ENCODE peak calls at places on chromosomes 11 and 22, in five cellular contexts. T, B, G, Q and U are unnamed samples.

GRCh38 chr11:122755941-122756340 is 82.4 kb upstream of the CRTAM start:
- DNase-seq in T (no peak), G (no peak), B (no peak), Q (no peak), U (no peak)

GRCh38 chr11:62607729-62608128 is 4.8 kb downstream of the EML3 start:
- DNase-seq in Q (no peak), T (no peak), G (no peak), B (no peak), U (no peak)

GRCh38 chr11:131665344-131665968 is 295.0 kb downstream of the NTM start:
- DNase-seq in Q (no peak), G (no peak), T (no peak), B (no peak), U (no peak)

GRCh38 chr11:95354304-95354703 is 123.3 kb upstream of the SESN3 start:
- DNase-seq in B (no peak), Q (no peak), T (no peak), G (no peak), U (no peak)

GRCh38 chr11:16157327-16157726 is 199.0 kb downstream of the SOX6 start:
- DNase-seq in Q (no peak), B (no peak), G (no peak), T (no peak), U (no peak)

GRCh38 chr11:43779306-43779705 is 98.8 kb downstream of the HSD17B12 start:
- DNase-seq in T (no peak), Q (no peak), B (no peak), G (no peak), U (no peak)

GRCh38 chr11:59615132-59615636 is 390 bp downstream of the OSBP start:
- DNase-seq in T (peak; percentile 36), B (peak; percentile 30), Q (peak; percentile 77), G (peak; percentile 73), U (no peak)

GRCh38 chr11:84580338-84580737 is 1046.8 kb downstream of the DLG2 start:
- DNase-seq in T (no peak), B (no peak), Q (no peak), G (no peak), U (no peak)

GRCh38 chr11:117384045-117384444 is 56.4 kb downstream of the CEP164 start:
- DNase-seq in G (no peak), T (no peak), Q (no peak), B (no peak), U (no peak)

GRCh38 chr11:130209944-130210854 is 50.6 kb downstream of the ST14 start:
- DNase-seq in Q (peak; percentile 5), T (no peak), B (no peak), G (peak; percentile 17), U (no peak)

GRCh38 chr11:81907996-81908395 is 825.7 kb downstream of the FAM181B start:
- DNase-seq in Q (no peak), T (no peak), G (no peak), B (no peak), U (no peak)

GRCh38 chr11:123586568-123586967 is 67.9 kb downstream of the SCN3B start:
- DNase-seq in G (no peak), T (no peak), B (no peak), Q (no peak), U (no peak)

GRCh38 chr22:45579306-45579705 is 76.6 kb downstream of the FBLN1 start:
- DNase-seq in B (no peak), Q (no peak), T (no peak), G (no peak), U (no peak)

GRCh38 chr22:35400335-35400680 is 368 bp downstream of the MCM5 start:
- DNase-seq in T (no peak), B (no peak), Q (no peak), G (no peak), U (no peak)

GRCh38 chr11:27031754-27032153 is 8.9 kb upstream of the BBOX1 start:
- DNase-seq in T (no peak), G (no peak), Q (no peak), B (no peak), U (no peak)

GRCh38 chr11:12117200-12117995 is 7.0 kb downstream of the MICAL2 start:
- DNase-seq in Q (no peak), T (no peak), G (no peak), B (no peak), U (no peak)

GRCh38 chr11:12884751-12885318 is 124.3 kb upstream of the RASSF10 start:
- DNase-seq in G (no peak), Q (no peak), T (no peak), B (no peak), U (no peak)

GRCh38 chr11:27718853-27719574 is 18.8 kb upstream of the BDNF start:
- DNase-seq in G (peak; percentile 17), B (peak; percentile 22), T (no peak), Q (peak; percentile 12), U (peak; percentile 61)

GRCh38 chr11:61776561-61777075 is 15.8 kb downstream of the TMEM258 start:
- DNase-seq in T (no peak), Q (peak; percentile 66), G (peak; percentile 77), B (no peak), U (peak; percentile 50)

GRCh38 chr22:48980409-48980808 is 847.3 kb downstream of the BRD1 start:
- DNase-seq in T (no peak), Q (no peak), B (no peak), G (no peak), U (no peak)

GRCh38 chr11:9276571-9276970 is 11.4 kb upstream of the DENND5A start:
- DNase-seq in B (no peak), Q (no peak), T (no peak), G (peak; percentile 7), U (no peak)

GRCh38 chr22:48347311-48347710 is 1480.4 kb downstream of the BRD1 start:
- DNase-seq in G (no peak), B (no peak), Q (no peak), T (no peak), U (no peak)

GRCh38 chr11:118398797-118399564 is 2.4 kb upstream of the ATP5MG start:
- DNase-seq in B (no peak), G (no peak), T (no peak), Q (no peak), U (no peak)

GRCh38 chr22:37675930-37676571 is 615 bp downstream of the LGALS1 start:
- DNase-seq in G (peak; percentile 62), T (no peak), Q (peak; percentile 50), B (peak; percentile 68), U (no peak)

GRCh38 chr11:1150769-1151365 is 6.9 kb upstream of the MUC5AC start:
- DNase-seq in B (peak; percentile 8), T (no peak), G (peak; percentile 52), Q (peak; percentile 11), U (peak; percentile 77)

GRCh38 chr22:43884600-43885318 is 7.1 kb downstream of the PNPLA5 start:
- DNase-seq in T (no peak), G (peak; percentile 62), Q (peak; percentile 49), B (peak; percentile 59), U (peak; percentile 22)

GRCh38 chr22:18929459-18929858 is 6.6 kb downstream of the PRODH start:
- DNase-seq in T (no peak), Q (no peak), B (no peak), G (no peak), U (no peak)

GRCh38 chr22:46830001-46830715 is 67.7 kb downstream of the TBC1D22A start:
- DNase-seq in G (no peak), T (no peak), Q (peak; percentile 34), B (peak; percentile 59), U (peak; percentile 84)

GRCh38 chr11:85756401-85757200 is 54.3 kb downstream of the SYTL2 start:
- DNase-seq in Q (peak; percentile 78), G (peak; percentile 80), T (no peak), B (no peak), U (no peak)

GRCh38 chr11:85752201-85752889 is 58.6 kb downstream of the SYTL2 start:
- DNase-seq in T (no peak), Q (no peak), B (no peak), G (no peak), U (no peak)

GRCh38 chr11:85752890-85753581 is 57.9 kb downstream of the SYTL2 start:
- DNase-seq in B (no peak), G (peak; percentile 45), T (no peak), Q (peak; percentile 62), U (no peak)

GRCh38 chr11:85758026-85758425 is 52.9 kb downstream of the SYTL2 start:
- DNase-seq in B (no peak), T (no peak), Q (no peak), G (no peak), U (no peak)

DNA sequence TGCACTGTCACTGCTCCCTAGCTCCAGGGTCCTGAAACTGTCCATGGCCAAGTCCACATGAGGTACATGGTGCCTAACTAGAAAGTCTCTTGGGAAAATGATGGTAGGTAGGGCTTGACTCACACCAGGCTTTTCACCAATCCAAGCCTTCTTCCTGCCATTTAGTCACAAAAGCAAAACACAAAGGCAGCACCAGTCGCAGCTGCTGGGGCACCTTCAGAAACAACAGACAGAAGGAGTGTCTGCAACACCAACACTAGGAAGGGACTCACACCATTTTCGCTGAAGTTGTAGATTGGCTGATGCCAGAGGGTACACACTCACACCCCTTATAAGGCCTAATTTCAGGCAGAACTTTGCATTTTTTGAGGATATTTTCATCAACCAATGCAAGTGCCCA is 55.7 kb downstream of the SYTL2 start:
- DNase-seq in Q (no peak), G (no peak), B (no peak), T (no peak), U (no peak)
- H3K4me1 ChIP-seq in Q (peaks cover 25% of the 10 kb centered on the region), G (peaks cover 8% of the 10 kb centered on the region), B (peaks cover 5% of the 10 kb centered on the region), T (no peaks in the 10 kb centered on the region), U (no peaks in the 10 kb centered on the region)

GRCh38 chr11:46698597-46698996 is 1.8 kb downstream of the ARHGAP1 start:
- DNase-seq in Q (no peak), G (no peak), T (no peak), B (no peak), U (no peak)

GRCh38 chr11:46696212-46696558 is 4.2 kb downstream of the ARHGAP1 start:
- DNase-seq in T (no peak), B (peak; percentile 81), G (no peak), Q (no peak), U (no peak)

GRCh38 chr11:46697723-46698122 is 2.7 kb downstream of the ARHGAP1 start:
- DNase-seq in G (no peak), Q (no peak), T (no peak), B (no peak), U (no peak)

GRCh38 chr11:46695345-46696211 is 4.8 kb downstream of the ARHGAP1 start:
- DNase-seq in T (no peak), Q (no peak), B (no peak), G (no peak), U (no peak)

GRCh38 chr11:46697303-46697702 is 3.1 kb downstream of the ARHGAP1 start:
- DNase-seq in Q (no peak), G (no peak), B (peak; percentile 43), T (no peak), U (no peak)
- H3K4me1 ChIP-seq in Q (peaks cover 43% of the 10 kb centered on the region), G (peaks cover 11% of the 10 kb centered on the region), B (peaks cover 87% of the 10 kb centered on the region), T (peaks cover 40% of the 10 kb centered on the region), U (no peaks in the 10 kb centered on the region)

DNA sequence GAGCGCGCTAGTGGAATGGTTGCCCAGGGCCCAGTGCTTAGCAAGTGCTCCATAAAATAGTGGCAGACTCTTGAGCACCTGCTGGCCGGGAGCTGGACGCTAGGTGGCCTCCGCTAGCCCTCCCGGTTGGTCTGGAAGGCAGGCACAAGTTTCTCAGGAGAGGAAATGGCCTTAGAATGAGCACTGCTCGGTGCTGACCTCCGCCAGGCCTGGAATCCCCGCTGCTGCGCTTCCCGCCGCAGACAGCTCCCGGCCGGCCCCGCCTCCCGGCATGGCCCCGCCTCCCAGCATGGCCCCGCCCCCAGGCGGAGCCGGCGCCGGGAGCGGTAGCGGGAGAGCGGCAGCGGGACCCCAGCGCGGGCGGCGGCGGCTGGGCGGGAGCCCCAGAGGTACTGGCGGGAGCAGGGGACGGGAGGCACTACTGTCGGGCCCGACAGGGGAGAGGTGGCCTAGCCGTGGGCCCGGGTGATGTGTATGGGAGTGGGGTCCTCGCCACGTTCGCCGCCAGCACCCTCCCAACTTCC is at the start of gene SIPA1:
- DNase-seq in Q (peak; percentile 80), T (no peak), G (peak; percentile 72), B (peak; percentile 79), U (peak; percentile 93)
- H3K4me1 ChIP-seq in Q (peaks cover 38% of the 10 kb centered on the region), T (peaks cover 32% of the 10 kb centered on the region), G (peaks cover 10% of the 10 kb centered on the region), B (peaks cover 64% of the 10 kb centered on the region), U (peaks cover 21% of the 10 kb centered on the region)

GRCh38 chr11:76771446-76772099 is 11.6 kb upstream of the TSKU start:
- DNase-seq in Q (no peak), G (no peak), T (no peak), B (no peak), U (no peak)
- H3K4me1 ChIP-seq in Q (peaks cover 67% of the 10 kb centered on the region), G (peaks cover 40% of the 10 kb centered on the region), T (peaks cover 65% of the 10 kb centered on the region), B (peaks cover 83% of the 10 kb centered on the region), U (peaks cover 51% of the 10 kb centered on the region)